ENCODE peak calls at places on chromosomes 11 and 22, in ten cellular contexts. N is spleen; C is NB4; U is astrocyte; F is cardiac fibroblast; H is IMR-90; S is B cell; R is AG04449; O is activated CD8-positive, alpha-beta T cell treated with anti-CD3 and anti-CD28 coated beads for 36 hours; I is left lung. X is an unnamed sample.

GRCh38 chr11:34437224-34437879 is 1.4 kb upstream of the CAT start:
- DNase-seq in N (no peak), C (no peak), U (no peak), F (no peak), H (no peak), S (no peak), R (no peak), O (no peak), I (no peak), X (no peak)

GRCh38 chr22:42856179-42856864 is 751 bp downstream of the ARFGAP3 start:
- DNase-seq in N (peak; percentile 88), C (peak; percentile 49), U (no peak), F (peak; percentile 36), H (peak; percentile 22), S (no peak), R (no peak), O (peak; percentile 69), I (no peak), X (peak; percentile 42)

GRCh38 chr11:10742460-10743208 is 8.4 kb upstream of the CTR9 start:
- DNase-seq in N (no peak), C (peak; percentile 73), U (peak; percentile 84), F (peak; percentile 56), H (peak; percentile 88), S (no peak), R (no peak), O (peak; percentile 59), I (no peak), X (no peak)

GRCh38 chr11:62512961-62513360 is 33.6 kb downstream of the AHNAK start:
- DNase-seq in N (no peak), C (no peak), U (no peak), F (no peak), H (no peak), S (no peak), R (no peak), O (no peak), I (no peak), X (no peak)

GRCh38 chr11:36109499-36109849 is 165.6 kb downstream of the LDLRAD3 start:
- DNase-seq in N (no peak), C (no peak), U (no peak), F (no peak), H (no peak), S (no peak), R (no peak), O (no peak), I (no peak), X (no peak)

GRCh38 chr11:110478410-110478809 is 48.7 kb downstream of the FDX1 start:
- DNase-seq in N (no peak), C (peak; percentile 29), U (no peak), F (no peak), H (no peak), S (no peak), R (no peak), O (peak; percentile 9), I (no peak), X (no peak)

GRCh38 chr22:23126165-23127054 is 15.4 kb downstream of the RSPH14 start:
- DNase-seq in N (no peak), C (no peak), U (no peak), F (no peak), H (no peak), S (no peak), R (no peak), O (no peak), I (peak; percentile 43), X (no peak)

GRCh38 chr11:63613517-63614135 is 607 bp downstream of the PLAAT3 start:
- DNase-seq in N (peak; percentile 89), C (no peak), U (no peak), F (no peak), H (no peak), S (peak; percentile 68), R (no peak), O (peak; percentile 64), I (peak; percentile 81), X (peak; percentile 54)

GRCh38 chr22:29022101-29022817 is 39.4 kb downstream of the C22orf31 start:
- DNase-seq in N (no peak), C (no peak), U (no peak), F (no peak), H (no peak), S (no peak), R (no peak), O (no peak), I (no peak), X (no peak)

GRCh38 chr22:20186871-20187546 is 36.2 kb upstream of the CCDC188 start:
- DNase-seq in N (no peak), C (no peak), U (no peak), F (no peak), H (no peak), S (no peak), R (no peak), O (no peak), I (no peak), X (no peak)

GRCh38 chr11:93225642-93226041 is 27.9 kb upstream of the SLC36A4 start:
- DNase-seq in N (no peak), C (peak; percentile 52), U (no peak), F (peak; percentile 50), H (peak; percentile 16), S (no peak), R (no peak), O (no peak), I (no peak), X (peak; percentile 19)

GRCh38 chr11:10147195-10147594 is 146.8 kb downstream of the SBF2 start:
- DNase-seq in N (no peak), C (no peak), U (no peak), F (no peak), H (no peak), S (no peak), R (no peak), O (no peak), I (no peak), X (no peak)

GRCh38 chr11:9092846-9093778 is 1.7 kb upstream of the SCUBE2 start:
- DNase-seq in N (no peak), C (peak; percentile 22), U (no peak), F (peak; percentile 6), H (no peak), S (no peak), R (no peak), O (no peak), I (no peak), X (peak; percentile 34)
- TF ChIP-seq CTCF in N (no peak), C (peak; percentile 28), U (peak; percentile 12), F (peak; percentile 30), H (peak; percentile 31), S (no peak), R (peak; percentile 24), O (no peak), I (peak; percentile 15), X (peak; percentile 3)

GRCh38 chr22:25061134-25061533 is 108.6 kb downstream of the KIAA1671 start:
- DNase-seq in N (no peak), C (no peak), U (no peak), F (no peak), H (no peak), S (no peak), R (no peak), O (no peak), I (no peak), X (no peak)
- TF ChIP-seq CTCF in N (no peak), C (no peak), U (no peak), F (no peak), H (no peak), S (no peak), R (no peak), O (no peak), I (no peak), X (no peak)

DNA sequence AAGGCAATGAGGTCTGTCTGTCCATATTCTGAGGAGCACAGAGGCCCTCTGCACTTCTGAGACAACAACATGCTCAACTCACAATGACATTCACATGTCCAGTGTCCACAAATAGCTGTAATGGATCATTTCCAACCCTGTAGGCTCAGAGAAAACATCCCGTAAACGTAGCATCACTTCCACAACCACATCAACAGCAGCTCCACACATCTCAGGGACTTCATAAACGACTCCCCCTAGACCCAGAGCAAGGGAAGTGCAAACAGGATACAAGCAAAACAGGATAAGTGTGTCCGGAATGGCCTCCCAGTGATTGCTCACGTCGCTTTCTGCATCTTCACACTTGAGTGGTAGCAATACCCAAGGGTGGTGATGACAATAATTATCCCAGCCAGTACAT is 100.2 kb downstream of the SYN3 start:
- DNase-seq in N (no peak), C (no peak), U (no peak), F (no peak), H (no peak), S (no peak), R (no peak), O (no peak), I (no peak), X (no peak)
- TF ChIP-seq CTCF in N (no peak), C (no peak), U (no peak), F (no peak), H (no peak), S (no peak), R (no peak), O (no peak), I (no peak), X (no peak)

DNA sequence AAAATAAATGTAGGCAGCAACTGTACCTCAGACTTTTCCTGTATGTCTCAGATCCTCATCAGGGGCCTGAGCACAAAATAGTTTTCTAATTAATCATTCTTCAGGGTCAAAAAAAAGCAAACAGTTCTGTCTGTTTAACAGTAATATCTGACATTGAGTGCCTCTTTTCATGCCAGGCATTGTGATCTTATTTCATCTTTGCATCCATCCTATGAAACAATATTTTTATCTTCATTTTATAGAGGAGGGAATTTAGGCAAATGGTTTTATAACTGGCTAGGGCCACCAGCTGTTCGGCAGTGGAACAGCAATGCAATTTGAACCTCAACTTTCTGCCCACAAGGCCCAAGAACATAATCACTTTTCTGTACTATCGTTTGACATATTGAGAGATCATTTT is 145.6 kb downstream of the WNT7B start:
- DNase-seq in N (no peak), C (no peak), U (peak; percentile 44), F (peak; percentile 56), H (peak; percentile 38), S (no peak), R (no peak), O (no peak), I (no peak), X (no peak)
- TF ChIP-seq CTCF in N (no peak), C (no peak), U (peak; percentile 44), F (peak; percentile 69), H (peak; percentile 63), S (peak; percentile 9), R (peak; percentile 43), O (no peak), I (peak; percentile 21), X (peak; percentile 35)

DNA sequence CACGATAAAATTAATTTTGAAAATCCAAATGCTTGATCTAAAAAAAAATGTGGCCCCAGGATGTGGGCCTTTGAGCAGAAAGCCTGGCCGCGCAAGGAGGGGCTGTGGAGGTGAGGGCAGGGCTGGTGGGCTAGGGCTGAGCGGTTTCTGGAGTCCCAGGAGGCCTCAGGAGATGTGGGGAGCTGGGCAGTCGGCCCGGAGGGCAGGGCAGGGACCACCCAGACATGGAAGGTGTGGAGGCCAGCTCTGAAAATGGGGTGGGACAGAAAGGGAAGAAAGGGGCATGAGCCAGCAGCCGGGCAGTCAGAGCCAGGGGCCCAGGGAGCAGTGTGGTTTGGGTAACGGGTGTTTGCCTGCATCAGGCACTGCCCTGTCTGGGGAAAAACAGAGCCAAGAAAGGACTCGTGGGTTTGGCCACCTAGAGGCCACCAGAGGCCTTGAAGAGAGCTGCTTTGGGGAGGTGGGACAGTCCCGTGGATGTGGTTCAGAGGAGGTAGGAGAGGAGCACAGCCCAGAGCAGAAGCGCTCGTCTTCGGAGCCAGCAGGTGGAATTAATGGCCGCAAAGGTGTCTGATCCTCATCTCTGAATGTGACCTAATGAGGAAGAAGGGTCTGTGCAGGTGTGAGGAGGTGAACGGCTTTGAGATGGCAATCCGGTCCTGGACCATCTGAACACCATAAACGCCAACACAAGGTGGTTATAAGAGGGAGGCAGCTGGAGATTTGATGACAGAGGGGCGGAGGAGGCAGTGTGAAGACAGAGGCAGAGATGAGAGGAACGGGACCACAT is 50.2 kb downstream of the IGF2 start:
- DNase-seq in N (no peak), C (peak; percentile 47), U (no peak), F (no peak), H (no peak), S (no peak), R (no peak), O (peak; percentile 28), I (peak; percentile 59), X (no peak)
- TF ChIP-seq CTCF in N (no peak), C (peak; percentile 34), U (no peak), F (peak; percentile 22), H (no peak), S (no peak), R (no peak), O (peak; percentile 21), I (no peak), X (no peak)